ENCODE peak calls at places on chromosomes 5 and 9, in five cellular contexts. R is PC-3, S is testis, A is AG04450, N is astrocyte. Y is an unnamed sample.

GRCh38 chr5:157267766-157268480 is 2.0 kb downstream of the CYFIP2 start:
- DNase-seq in R (peak; percentile 32), S (no peak), A (no peak), N (no peak), Y (no peak)

GRCh38 chr5:180673371-180674252 is 24.2 kb upstream of the FLT4 start:
- DNase-seq in R (no peak), S (peak; percentile 54), A (no peak), N (no peak), Y (no peak)

GRCh38 chr5:57094753-57095683 is 78.8 kb upstream of the GPBP1 start:
- DNase-seq in R (peak; percentile 13), S (peak; percentile 70), A (no peak), N (no peak), Y (no peak)

GRCh38 chr5:145846087-145846486 is 10.9 kb upstream of the PRELID2 start:
- DNase-seq in R (no peak), S (no peak), A (no peak), N (no peak), Y (no peak)

GRCh38 chr9:23842531-23843129 is 16.6 kb upstream of the ELAVL2 start:
- DNase-seq in R (peak; percentile 39), S (no peak), A (no peak), N (no peak), Y (no peak)

GRCh38 chr9:98303556-98304125 is 48.2 kb upstream of the TBC1D2 start:
- DNase-seq in R (no peak), S (no peak), A (no peak), N (no peak), Y (no peak)

GRCh38 chr5:78648359-78649219 is at the start of gene LHFPL2:
- DNase-seq in R (peak; percentile 59), S (peak; percentile 80), A (no peak), N (peak; percentile 56), Y (no peak)

GRCh38 chr5:61610262-61611024 is 278.4 kb downstream of the ZSWIM6 start:
- DNase-seq in R (no peak), S (no peak), A (no peak), N (no peak), Y (no peak)

GRCh38 chr5:127092690-127093089 is 19.4 kb upstream of the C5orf63 start:
- DNase-seq in R (peak; percentile 19), S (no peak), A (no peak), N (peak; percentile 67), Y (no peak)

GRCh38 chr9:121499177-121499426 is 542 bp downstream of the GGTA1 start:
- DNase-seq in R (no peak), S (no peak), A (no peak), N (no peak), Y (no peak)

DNA sequence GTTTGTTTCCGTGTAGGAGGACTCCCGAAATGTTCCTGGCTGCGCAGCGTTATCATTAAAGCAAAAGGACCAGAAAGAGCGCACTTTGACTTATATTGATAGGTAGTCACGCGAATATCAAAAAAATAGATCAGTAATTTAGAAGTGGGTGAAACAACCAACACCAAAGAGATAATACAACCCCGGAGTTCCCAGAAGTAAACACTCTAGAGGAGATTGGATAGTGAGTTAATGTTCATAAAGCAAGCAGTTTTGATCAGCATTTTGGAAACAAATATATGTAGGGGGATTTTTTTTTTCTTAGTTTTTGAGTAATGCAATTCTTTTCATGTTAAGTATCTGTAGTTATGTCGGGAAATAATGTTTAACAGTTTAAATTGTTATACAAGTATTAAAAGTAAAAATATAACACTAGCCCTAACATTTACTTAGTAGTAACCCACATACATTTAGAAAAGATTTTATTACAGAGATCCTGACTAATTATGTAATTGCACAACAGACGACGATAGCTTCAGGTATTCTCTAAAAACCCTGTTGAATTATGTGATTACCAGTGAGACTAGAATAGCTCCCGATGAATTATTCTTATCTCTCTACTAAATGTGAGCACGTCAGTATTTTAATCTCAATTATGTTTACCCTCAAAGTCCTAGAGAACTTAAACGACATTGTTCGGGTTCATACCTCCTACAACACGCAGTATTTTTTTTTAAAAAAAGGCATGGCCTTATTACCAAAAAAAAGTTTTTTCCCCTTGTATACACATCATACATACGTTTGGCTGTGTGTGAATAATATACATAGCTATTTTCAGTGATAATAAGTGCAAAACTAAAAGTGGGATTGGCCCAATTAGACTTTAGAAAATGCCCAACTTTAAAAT is 9.4 kb upstream of the NFIB start:
- DNase-seq in R (peak; percentile 44), S (no peak), A (no peak), N (no peak), Y (no peak)
- H3K4me3 ChIP-seq in R (peak overlapping the region; percentile 86), S (peak overlapping the region; percentile 70), A (peak overlapping the region; percentile 60), N (peak overlapping the region; percentile 72), Y (peak overlapping the region; percentile 65)

DNA sequence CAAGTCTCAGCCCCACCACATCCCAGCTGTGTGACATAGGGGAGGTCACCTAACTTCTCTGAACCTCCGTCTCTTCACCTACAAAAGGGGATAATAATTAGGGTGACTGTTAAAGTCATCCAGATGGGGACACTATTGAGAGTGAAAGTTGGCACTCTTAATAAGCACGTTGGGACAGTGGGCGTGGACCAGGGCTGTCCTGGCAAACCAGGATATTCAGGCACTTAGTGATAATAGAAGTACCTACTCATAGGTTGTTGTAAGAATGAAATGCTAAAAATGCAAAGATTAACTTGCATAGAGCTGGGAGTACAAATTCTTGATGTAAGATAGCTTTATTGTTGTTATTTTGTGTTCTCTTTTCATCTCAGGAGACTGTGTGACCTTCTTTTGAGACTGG is 177.9 kb downstream of the MELK start:
- DNase-seq in R (no peak), S (no peak), A (no peak), N (no peak), Y (no peak)
- H3K27me3 ChIP-seq in R (peaks cover 44% of the 10 kb centered on the region), S (no peaks in the 10 kb centered on the region), A (peaks cover 15% of the 10 kb centered on the region), N (peaks cover 21% of the 10 kb centered on the region), Y (peaks cover 13% of the 10 kb centered on the region)

GRCh38 chr9:127769101-127769500 is 9.4 kb downstream of the SH2D3C start:
- DNase-seq in R (no peak), S (no peak), A (no peak), N (no peak), Y (no peak)
- H3K4me3 ChIP-seq in R (no peak overlapping the region), S (no peak overlapping the region), A (no peak overlapping the region), N (no peak overlapping the region), Y (peak overlapping the region; percentile 22)

GRCh38 chr5:171307843-171308452 is 1.1 kb upstream of the TLX3 start:
- DNase-seq in R (no peak), S (no peak), A (no peak), N (no peak), Y (no peak)

GRCh38 chr5:171310334-171310815 is 1.3 kb downstream of the TLX3 start:
- DNase-seq in R (no peak), S (no peak), A (no peak), N (no peak), Y (no peak)

GRCh38 chr5:171308453-171309275 is at the start of gene TLX3:
- DNase-seq in R (no peak), S (peak; percentile 43), A (no peak), N (no peak), Y (no peak)

GRCh38 chr5:171309526-171310333 is 682 bp downstream of the TLX3 start:
- DNase-seq in R (no peak), S (no peak), A (no peak), N (no peak), Y (peak; percentile 32)

DNA sequence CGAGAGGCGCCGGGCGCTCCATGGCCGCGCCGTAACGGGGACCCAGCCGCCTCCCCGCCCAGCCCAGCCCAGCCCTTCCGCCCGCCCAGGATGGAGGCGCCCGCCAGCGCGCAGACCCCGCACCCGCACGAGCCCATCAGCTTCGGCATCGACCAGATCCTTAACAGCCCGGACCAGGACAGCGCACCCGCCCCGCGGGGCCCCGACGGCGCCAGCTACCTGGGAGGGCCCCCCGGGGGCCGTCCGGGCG is 153 bp downstream of the TLX3 start:
- DNase-seq in R (no peak), S (no peak), A (no peak), N (no peak), Y (no peak)
- H3K27me3 ChIP-seq in R (peaks cover 25% of the 10 kb centered on the region), S (no peaks in the 10 kb centered on the region), A (peaks cover 92% of the 10 kb centered on the region), N (peaks cover 87% of the 10 kb centered on the region), Y (peaks cover 10% of the 10 kb centered on the region)

GRCh38 chr5:176813587-176814312 is 3.4 kb downstream of the UNC5A start:
- DNase-seq in R (no peak), S (no peak), A (no peak), N (no peak), Y (no peak)

GRCh38 chr5:176809544-176810083 is 745 bp upstream of the UNC5A start:
- DNase-seq in R (no peak), S (no peak), A (no peak), N (no peak), Y (no peak)

GRCh38 chr5:176810687-176811501 is 535 bp downstream of the UNC5A start:
- DNase-seq in R (no peak), S (no peak), A (no peak), N (peak; percentile 10), Y (peak; percentile 20)

GRCh38 chr5:176812269-176813259 is 2.2 kb downstream of the UNC5A start:
- DNase-seq in R (no peak), S (peak; percentile 51), A (no peak), N (no peak), Y (no peak)

GRCh38 chr5:176810084-176810597 is at the start of gene UNC5A:
- DNase-seq in R (peak; percentile 51), S (peak; percentile 39), A (no peak), N (peak; percentile 31), Y (peak; percentile 64)
- H3K4me3 ChIP-seq in R (peak within 1 kb of the TSS; percentile 56), S (peak within 1 kb of the TSS; percentile 49), A (peak within 1 kb of the TSS; percentile 17), N (peak within 1 kb of the TSS; percentile 28), Y (no peak within 1 kb of the TSS)

GRCh38 chr9:131839281-131840084 is 99.6 kb upstream of the RAPGEF1 start:
- DNase-seq in R (peak; percentile 74), S (no peak), A (no peak), N (peak; percentile 73), Y (peak; percentile 58)

GRCh38 chr9:131837316-131837715 is 97.4 kb upstream of the RAPGEF1 start:
- DNase-seq in R (peak; percentile 23), S (peak; percentile 51), A (no peak), N (no peak), Y (no peak)

GRCh38 chr9:131838581-131839280 is 98.9 kb upstream of the RAPGEF1 start:
- DNase-seq in R (no peak), S (no peak), A (no peak), N (no peak), Y (no peak)

GRCh38 chr9:131836607-131837315 is 96.9 kb upstream of the RAPGEF1 start:
- DNase-seq in R (no peak), S (no peak), A (no peak), N (no peak), Y (no peak)

DNA sequence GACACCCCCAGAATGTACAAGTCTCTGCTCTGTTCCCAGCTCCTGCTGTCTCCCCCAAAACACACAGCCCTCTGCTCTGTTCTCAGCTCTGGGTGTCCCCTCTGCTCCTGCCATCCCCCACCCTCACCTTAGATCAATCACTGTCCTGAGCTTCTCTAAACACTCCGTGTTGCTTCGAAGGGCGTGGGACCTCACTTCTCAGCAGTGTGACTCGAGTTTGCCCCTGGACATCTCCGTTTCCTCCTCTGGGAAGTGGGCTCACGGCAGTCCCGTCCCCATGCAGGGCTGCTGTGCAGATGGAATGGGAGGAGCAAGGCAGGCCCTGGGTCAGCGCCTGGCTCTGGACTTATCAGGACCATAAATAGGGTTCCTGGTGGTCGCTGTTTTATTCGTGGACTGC is 98.0 kb upstream of the RAPGEF1 start:
- DNase-seq in R (no peak), S (no peak), A (no peak), N (no peak), Y (no peak)
- H3K27me3 ChIP-seq in R (no peaks in the 10 kb centered on the region), S (no peaks in the 10 kb centered on the region), A (peaks cover 30% of the 10 kb centered on the region), N (peaks cover 17% of the 10 kb centered on the region), Y (no peaks in the 10 kb centered on the region)

DNA sequence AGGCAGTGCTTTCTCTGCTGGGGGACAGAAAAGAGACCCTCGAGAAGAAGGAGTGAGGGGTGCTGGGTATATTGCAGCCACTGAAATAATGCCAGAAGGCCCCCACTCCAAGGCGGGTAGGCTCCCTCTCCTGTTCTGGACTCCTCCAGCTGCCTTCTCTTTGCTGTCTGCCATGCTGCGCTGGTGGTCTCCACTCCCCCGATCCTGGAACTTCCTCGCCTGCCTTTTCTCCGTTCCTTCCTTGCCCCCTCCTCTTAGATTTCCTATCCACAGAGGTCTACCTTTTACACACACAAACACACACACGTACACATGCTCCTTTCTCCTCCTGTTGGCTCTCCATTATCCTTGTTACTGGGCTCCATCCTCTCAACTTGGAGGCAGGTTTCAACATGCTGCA is 938 bp downstream of the GRIA1 start:
- DNase-seq in R (no peak), S (no peak), A (no peak), N (no peak), Y (no peak)
- H3K4me3 ChIP-seq in R (no peak overlapping the region), S (no peak overlapping the region), A (no peak overlapping the region), N (peak overlapping the region; percentile 53), Y (no peak overlapping the region)

Y was measured in CD4-positive, CD25-positive, alpha-beta regulatory T cell.